ENCODE peak calls at places on chromosomes 16 and 17, in five cellular contexts. I is CD8-positive, alpha-beta T cell; F is heart right ventricle; N is K562; Q is neural progenitor cell. J is an unnamed sample. For H3K4me1 and H3K27me3, the result is how much of the 10 kb centered on the place peaks cover.

GRCh38 chr17:15464629-15465028 is 2.8 kb downstream of the CDRT4 start:
- DNase-seq in Q (no peak), F (no peak), N (no peak), I (no peak), J (no peak)

GRCh38 chr16:53457670-53458069 is 23.4 kb downstream of the RBL2 start:
- DNase-seq in I (peak), N (no peak), F (no peak), Q (no peak), J (no peak)

GRCh38 chr17:58085039-58085715 is 2.0 kb downstream of the DYNLL2 start:
- DNase-seq in Q (no peak), N (peak), F (no peak), I (no peak), J (no peak)

GRCh38 chr17:81527591-81528383 is at the start of gene FSCN2:
- DNase-seq in Q (no peak), N (no peak), I (no peak), F (peak), J (no peak)

GRCh38 chr17:43212641-43213490 is 1.2 kb downstream of the TMEM106A start:
- DNase-seq in Q (no peak), F (no peak), I (no peak), N (no peak), J (no peak)

GRCh38 chr16:30565526-30565925 is 6.0 kb downstream of the ZNF688 start:
- DNase-seq in F (no peak), N (no peak), I (no peak), Q (no peak), J (no peak)

GRCh38 chr16:1381655-1382406 is 30.1 kb downstream of the GNPTG start:
- DNase-seq in F (no peak), N (no peak), I (no peak), Q (no peak), J (no peak)

GRCh38 chr17:46782250-46782953 is 36.1 kb downstream of the WNT3 start:
- DNase-seq in I (no peak), Q (peak), N (peak), F (no peak), J (peak)

GRCh38 chr17:5237541-5238016 is 2.9 kb upstream of the SCIMP start:
- DNase-seq in F (no peak), Q (peak), I (peak), N (peak), J (peak)

GRCh38 chr17:13759936-13760335 is 158.2 kb upstream of the HS3ST3A1 start:
- DNase-seq in N (no peak), F (no peak), I (no peak), Q (no peak), J (no peak)

GRCh38 chr16:20675488-20676267 is 21.8 kb downstream of the ACSM1 start:
- DNase-seq in F (no peak), I (peak), N (no peak), Q (peak), J (peak)

GRCh38 chr17:15490634-15491261 is 23.3 kb upstream of the CDRT4 start:
- DNase-seq in F (peak), N (peak), Q (peak), I (no peak), J (peak)

GRCh38 chr17:1746975-1747543 is 4.4 kb downstream of the SERPINF2 start:
- DNase-seq in I (no peak), Q (no peak), F (no peak), N (no peak), J (no peak)

GRCh38 chr16:14071576-14072271 is 605 bp downstream of the MRTFB start:
- DNase-seq in F (no peak), I (no peak), Q (peak), N (no peak), J (no peak)

GRCh38 chr16:72637306-72637705 is 410.6 kb downstream of the ZFHX3 start:
- DNase-seq in Q (no peak), I (no peak), N (no peak), F (no peak), J (no peak)

GRCh38 chr17:81336930-81337325 is 41.8 kb upstream of the SLC38A10 start:
- DNase-seq in Q (no peak), F (no peak), N (no peak), I (no peak), J (no peak)

GRCh38 chr17:35786941-35787432 is 8.5 kb downstream of the MMP28 start:
- DNase-seq in Q (no peak), N (no peak), I (no peak), F (no peak), J (no peak)

GRCh38 chr17:17712268-17712924 is 31.1 kb downstream of the RAI1 start:
- DNase-seq in F (no peak), I (no peak), Q (no peak), N (no peak), J (no peak)

GRCh38 chr16:48831081-48831722 is 221.2 kb upstream of the N4BP1 start:
- DNase-seq in Q (peak), I (no peak), F (no peak), N (peak), J (peak)

GRCh38 chr17:7475764-7476422 is 3.5 kb downstream of the ZBTB4 start:
- DNase-seq in N (peak), F (peak), Q (no peak), I (peak), J (no peak)

GRCh38 chr17:37019117-37019744 is 70.5 kb downstream of the AATF start:
- DNase-seq in N (no peak), I (no peak), Q (peak), F (no peak), J (no peak)

GRCh38 chr17:61463068-61463980 is 11.1 kb downstream of the TBX4 start:
- DNase-seq in N (peak), I (no peak), F (no peak), Q (no peak), J (peak)

GRCh38 chr16:69201787-69202186 is 14.8 kb downstream of the SNTB2 start:
- DNase-seq in Q (no peak), F (no peak), I (no peak), N (no peak), J (no peak)

GRCh38 chr17:30000755-30001257 is 59.4 kb downstream of the EFCAB5 start:
- DNase-seq in F (no peak), Q (no peak), I (no peak), N (no peak), J (no peak)

GRCh38 chr16:68636818-68637217 is 8.3 kb upstream of the CDH3 start:
- DNase-seq in F (no peak), Q (no peak), N (no peak), I (no peak), J (no peak)

GRCh38 chr17:18028684-18029540 is 10.1 kb downstream of the ATPAF2 start:
- DNase-seq in F (no peak), I (no peak), N (no peak), Q (no peak), J (no peak)

GRCh38 chr16:79915264-79916160 is 315.0 kb upstream of the MAF start:
- DNase-seq in F (no peak), I (no peak), Q (no peak), N (no peak), J (no peak)

GRCh38 chr17:67833946-67834631 is 8.8 kb downstream of the BPTF start:
- DNase-seq in Q (peak), I (no peak), F (no peak), N (peak), J (peak)

GRCh38 chr16:85319984-85320440 is 207.7 kb upstream of the CIBAR2 start:
- DNase-seq in N (peak), I (no peak), F (no peak), Q (no peak), J (no peak)

GRCh38 chr16:75742424-75743047 is 16.2 kb upstream of the CPHXL start:
- DNase-seq in Q (peak), F (no peak), N (no peak), I (no peak), J (peak)

GRCh38 chr16:53054670-53055485 is at the start of gene CHD9:
- DNase-seq in Q (peak), I (peak), N (peak), F (peak), J (peak)

GRCh38 chr16:29312835-29313558 is 93.5 kb downstream of the NPIPB11 start:
- DNase-seq in N (no peak), F (no peak), Q (peak), I (no peak), J (no peak)

GRCh38 chr17:68993112-68993511 is 37.9 kb upstream of the ABCA8 start:
- DNase-seq in N (no peak), Q (no peak), F (no peak), I (no peak), J (no peak)

GRCh38 chr17:55672585-55673501 is 49.8 kb downstream of the TMEM100 start:
- DNase-seq in F (no peak), Q (no peak), N (no peak), I (no peak), J (no peak)

DNA sequence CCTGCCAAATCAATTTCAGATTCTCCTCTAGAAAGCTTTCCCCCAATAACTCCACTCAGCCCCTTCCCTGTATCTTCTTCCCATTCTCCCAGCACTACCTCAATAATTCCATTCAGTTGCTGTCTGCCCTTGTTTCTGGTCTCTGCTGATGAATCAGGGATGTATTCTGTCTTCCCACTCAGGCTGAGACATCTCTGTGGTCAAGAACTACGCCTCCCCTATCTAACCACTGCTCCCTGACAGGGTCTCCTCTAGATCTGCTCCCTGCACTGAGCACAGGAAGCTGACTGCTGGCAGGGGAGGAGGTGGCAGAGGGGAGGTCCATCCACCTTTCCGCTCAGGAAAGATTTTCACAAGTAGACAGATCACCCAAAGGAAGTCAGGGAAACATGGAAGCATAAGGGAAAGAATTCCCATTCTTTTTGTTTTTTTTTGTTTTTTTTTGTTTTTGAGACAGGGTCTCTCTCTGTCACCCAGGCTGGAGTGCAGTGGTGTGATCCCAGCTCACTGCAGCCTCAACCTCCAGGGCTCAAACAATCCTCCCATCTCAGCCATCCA is 16.9 kb upstream of the SP2 start:
- DNase-seq in Q (no peak), N (peak), I (no peak), F (no peak), J (no peak)
- TF ChIP-seq CTCF in Q (no peak), N (no peak), I (no peak), F (no peak), J (no peak)

GRCh38 chr16:11734653-11735043 is 8.0 kb downstream of the TXNDC11 start:
- DNase-seq in I (no peak), N (no peak), F (no peak), Q (no peak), J (no peak)

GRCh38 chr16:11736903-11737302 is 5.8 kb downstream of the TXNDC11 start:
- DNase-seq in I (no peak), N (no peak), F (no peak), Q (no peak), J (no peak)

GRCh38 chr16:11734025-11734652 is 8.5 kb downstream of the TXNDC11 start:
- DNase-seq in F (peak), N (no peak), I (no peak), Q (no peak), J (no peak)

GRCh38 chr16:11737678-11738077 is 5.0 kb downstream of the TXNDC11 start:
- DNase-seq in Q (no peak), N (no peak), F (no peak), I (no peak), J (no peak)

DNA sequence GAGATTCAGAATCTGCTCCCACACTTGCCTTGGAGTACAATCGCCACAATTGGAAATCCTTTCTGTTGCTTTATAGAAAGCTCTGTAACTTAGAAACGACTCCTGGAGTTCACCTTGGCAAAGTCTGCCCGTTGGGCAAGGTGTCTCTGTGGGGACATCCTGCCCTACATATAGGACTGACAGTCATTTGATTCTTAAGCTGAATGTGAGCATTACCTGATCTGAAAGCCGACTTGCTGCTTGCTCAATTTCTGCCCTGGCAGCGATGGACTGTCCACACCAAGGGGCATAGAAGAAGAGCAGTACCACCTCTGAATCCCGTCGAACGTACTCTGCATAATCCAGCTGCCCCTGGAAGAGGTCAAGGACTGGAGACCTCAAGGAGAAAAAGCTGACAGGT is 6.9 kb downstream of the TXNDC11 start:
- DNase-seq in Q (no peak), I (no peak), F (no peak), N (no peak), J (no peak)
- H3K4me1 ChIP-seq in Q (under half), I (under half), F (half or more), N (under half), J (half or more)

DNA sequence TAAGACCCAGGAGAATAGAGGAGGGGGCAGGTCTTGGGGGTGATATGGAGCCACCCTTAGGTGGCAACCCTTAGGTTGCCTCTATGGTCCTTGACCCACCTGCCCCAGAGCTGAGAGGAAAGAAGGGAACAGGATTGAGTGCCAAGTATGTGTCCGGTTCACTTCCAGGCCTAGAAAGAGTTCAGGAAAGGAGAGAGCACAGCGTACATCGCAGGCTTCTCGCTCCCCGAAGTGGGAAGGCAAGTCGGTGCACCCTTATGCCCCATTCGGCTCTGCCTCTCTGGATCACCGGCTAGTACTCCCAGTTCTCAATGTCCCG is 631 bp downstream of the SP6 start:
- DNase-seq in N (no peak), Q (no peak), I (no peak), F (no peak), J (no peak)
- H3K27me3 ChIP-seq in N (under half), Q (half or more), I (half or more), F (half or more), J (under half)

GRCh38 chr17:77857306-77857555 is 101.3 kb upstream of the TNRC6C start:
- DNase-seq in Q (no peak), F (no peak), I (no peak), N (no peak), J (no peak)

GRCh38 chr17:77859411-77859810 is 99.1 kb upstream of the TNRC6C start:
- DNase-seq in I (no peak), F (peak), Q (no peak), N (no peak), J (no peak)

GRCh38 chr17:77858291-77859034 is 100.0 kb upstream of the TNRC6C start:
- DNase-seq in F (no peak), N (no peak), I (no peak), Q (no peak), J (no peak)

GRCh38 chr17:77857613-77858012 is 100.9 kb upstream of the TNRC6C start:
- DNase-seq in I (peak), F (no peak), N (no peak), Q (no peak), J (no peak)

DNA sequence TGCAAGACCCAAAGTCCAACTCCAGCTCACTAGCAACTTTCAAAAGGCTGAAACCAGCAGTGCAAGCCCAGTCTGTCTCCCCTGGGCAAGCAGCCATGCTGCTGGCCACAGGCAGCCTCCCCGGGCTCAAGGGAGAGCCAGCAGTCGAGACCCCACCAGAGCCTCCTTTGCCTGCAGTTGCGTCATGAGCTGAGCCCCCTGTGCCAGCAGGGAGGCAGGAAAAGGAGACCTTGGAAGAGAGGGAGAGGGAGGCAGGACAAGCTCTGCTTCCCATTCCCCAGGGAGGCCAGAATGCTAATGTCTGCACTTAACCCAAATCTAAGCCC is 99.5 kb upstream of the TNRC6C start:
- DNase-seq in I (no peak), Q (no peak), F (peak), N (no peak), J (no peak)
- TF ChIP-seq CTCF in I (no peak), Q (no peak), F (no peak), N (no peak), J (no peak)

DNA sequence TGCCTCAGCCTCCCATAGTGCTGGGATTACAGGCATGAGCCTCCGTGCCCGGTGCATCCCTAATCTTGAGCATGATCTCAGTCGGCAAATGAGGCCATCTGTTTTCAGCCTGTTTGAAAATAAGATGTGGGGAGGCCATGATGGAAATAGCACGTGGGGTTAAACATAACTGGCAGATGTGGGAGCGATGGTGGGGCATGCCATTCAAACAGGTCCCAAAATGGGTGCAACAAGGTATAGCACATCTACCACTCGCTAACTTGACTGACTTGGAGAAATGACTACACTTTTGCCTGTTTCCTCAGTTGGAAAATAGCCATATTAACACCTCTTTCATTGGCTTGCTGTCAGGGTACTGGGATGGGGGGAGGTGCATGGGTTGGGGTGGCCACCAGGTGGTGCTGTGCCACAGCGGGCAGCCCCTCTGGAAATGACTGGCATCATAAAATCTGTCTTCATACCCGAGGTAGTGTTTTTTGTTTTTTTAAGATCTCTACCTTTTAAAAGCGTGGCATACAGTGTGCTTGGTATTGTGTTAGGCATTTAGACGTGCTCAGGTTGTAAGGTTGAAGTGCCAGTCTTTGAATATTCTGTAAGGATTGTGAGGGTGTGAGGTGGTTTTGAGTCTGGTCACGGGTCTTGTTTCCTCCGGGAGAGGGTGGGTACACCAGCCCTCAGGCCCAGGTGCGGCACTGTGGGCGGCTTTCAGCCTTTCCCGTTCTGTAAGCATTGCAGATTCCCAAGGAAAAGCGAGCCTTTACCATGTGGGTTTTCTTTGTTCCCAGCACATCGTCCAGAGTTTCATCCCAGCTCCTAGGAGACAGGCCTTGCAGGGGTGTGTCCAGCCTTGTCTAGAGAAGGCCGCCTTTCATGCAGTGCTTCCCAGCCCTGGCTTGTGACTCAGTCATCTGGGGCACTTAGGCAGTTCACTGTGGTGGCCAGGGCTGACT is 2.9 kb upstream of the TTYH2 start:
- DNase-seq in Q (peak), I (peak), F (peak), N (peak), J (peak)
- H3K4me1 ChIP-seq in Q (under half), I (under half), F (half or more), N (under half), J (under half)

DNA sequence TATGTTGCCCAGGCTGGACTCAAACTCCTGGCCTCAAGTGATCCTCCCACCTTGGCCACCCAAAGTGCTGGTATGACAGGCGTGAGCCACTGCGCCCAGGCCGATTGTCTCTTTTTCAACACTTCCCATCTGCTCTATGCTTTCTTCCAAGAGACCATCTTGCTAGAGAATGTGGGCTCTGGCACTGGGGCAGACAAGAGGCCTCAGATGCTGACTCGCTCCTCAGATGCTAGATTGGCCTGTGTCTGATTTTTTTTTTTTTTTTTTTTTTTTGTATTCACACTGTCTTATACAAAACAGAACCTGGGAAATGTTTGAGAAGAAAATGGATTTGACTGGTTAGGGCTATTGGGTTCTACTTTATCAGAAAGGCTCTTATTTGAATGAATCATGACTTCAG is 58.2 kb downstream of the CYB5D2 start:
- DNase-seq in Q (no peak), I (no peak), F (no peak), N (no peak), J (no peak)
- H3K27me3 ChIP-seq in Q (under half), I (under half), F (under half), N (under half), J (under half)

GRCh38 chr17:40248507-40248906 is 29.4 kb downstream of the WIPF2 start:
- DNase-seq in N (no peak), Q (no peak), F (no peak), I (no peak), J (no peak)
- TF ChIP-seq CTCF in N (no peak), Q (no peak), F (no peak), I (no peak), J (no peak)

GRCh38 chr16:67194257-67194656 is 2.3 kb downstream of the E2F4 start:
- DNase-seq in I (no peak), Q (no peak), N (no peak), F (no peak), J (no peak)
- H3K4me1 ChIP-seq in I (under half), Q (under half), N (half or more), F (half or more), J (under half)

J was measured in Caco-2.